ENCODE peak calls at places on chromosomes 7 and 10, in ten cellular contexts. V is AG04450, Q is B cell, Y is coronary artery, I is K562, T is heart left ventricle, F is fibroblast of mammary gland, L is IMR-90, U is cardiac fibroblast, R is lung. G is an unnamed sample.

GRCh38 chr7:39686261-39686924 is 63.0 kb downstream of the RALA start:
- DNase-seq in I (no peak), R (no peak), L (peak), U (peak), T (no peak), V (no peak), F (peak), Y (no peak), Q (no peak), G (no peak)

GRCh38 chr10:5584895-5585516 is 60.2 kb downstream of the CALML3 start:
- DNase-seq in Q (no peak), V (no peak), L (peak), Y (no peak), I (no peak), F (peak), T (no peak), R (peak), U (peak), G (no peak)

GRCh38 chr7:115357213-115357999 is 435.5 kb downstream of the MDFIC start:
- DNase-seq in Q (no peak), L (peak), T (no peak), Y (no peak), V (peak), F (peak), I (no peak), U (peak), R (no peak), G (no peak)

GRCh38 chr10:15370212-15370740 is 813 bp downstream of the FAM171A1 start:
- DNase-seq in F (peak), Y (no peak), U (peak), R (no peak), Q (no peak), I (peak), L (peak), V (no peak), T (peak), G (peak)

GRCh38 chr10:67725567-67725966 is 29.6 kb upstream of the CTNNA3 start:
- DNase-seq in Y (no peak), T (no peak), F (no peak), I (no peak), Q (no peak), L (no peak), V (no peak), R (no peak), U (no peak), G (no peak)

GRCh38 chr10:80172896-80173295 is 32.4 kb downstream of the ANXA11 start:
- DNase-seq in F (no peak), V (no peak), Q (no peak), Y (no peak), U (no peak), I (no peak), L (no peak), T (no peak), R (no peak), G (no peak)

GRCh38 chr10:119595715-119596515 is 849 bp downstream of the TIAL1 start:
- DNase-seq in F (peak), Q (peak), L (peak), Y (peak), U (peak), R (peak), T (peak), I (peak), V (peak), G (no peak)

GRCh38 chr10:15879058-15879457 is 18.8 kb upstream of the MINDY3 start:
- DNase-seq in Q (no peak), Y (no peak), U (peak), F (peak), V (no peak), I (peak), T (no peak), L (peak), R (no peak), G (no peak)

GRCh38 chr10:119191881-119192280 is 13.3 kb upstream of the PRDX3 start:
- DNase-seq in V (no peak), U (no peak), F (no peak), R (no peak), Q (no peak), L (no peak), Y (no peak), T (no peak), I (no peak), G (no peak)

GRCh38 chr10:56662765-56663447 is 301.8 kb upstream of the ZWINT start:
- DNase-seq in L (no peak), I (no peak), U (no peak), Q (no peak), F (no peak), Y (no peak), V (no peak), R (no peak), T (no peak), G (no peak)

GRCh38 chr7:112192236-112193154 is 13.7 kb downstream of the DOCK4 start:
- DNase-seq in U (peak), R (no peak), F (peak), I (no peak), V (no peak), L (peak), Y (no peak), Q (no peak), T (no peak), G (no peak)

GRCh38 chr7:121027761-121028681 is 39.5 kb downstream of the CPED1 start:
- DNase-seq in Y (no peak), T (no peak), R (no peak), I (no peak), L (peak), U (peak), V (no peak), Q (no peak), F (peak), G (no peak)

GRCh38 chr10:50991496-50992355 is 82.6 kb upstream of the PRKG1 start:
- DNase-seq in V (no peak), Y (peak), I (no peak), Q (no peak), L (peak), R (peak), F (peak), U (peak), T (peak), G (peak)

GRCh38 chr10:35789996-35790395 is 147.9 kb upstream of the FZD8 start:
- DNase-seq in V (no peak), F (peak), Y (no peak), L (peak), Q (no peak), T (no peak), R (no peak), U (no peak), I (no peak), G (no peak)

GRCh38 chr10:33321516-33321915 is 13.0 kb downstream of the NRP1 start:
- DNase-seq in L (no peak), V (no peak), Y (no peak), U (peak), F (no peak), T (no peak), I (no peak), R (no peak), Q (no peak), G (no peak)

GRCh38 chr7:42549866-42550485 is 313.0 kb upstream of the GLI3 start:
- DNase-seq in F (no peak), I (no peak), U (no peak), Y (no peak), T (no peak), R (no peak), V (no peak), L (no peak), Q (no peak), G (no peak)

GRCh38 chr7:27143022-27143949 is at the start of gene HOXA5:
- DNase-seq in T (no peak), Y (peak), R (peak), Q (no peak), F (peak), U (peak), I (no peak), L (peak), V (peak), G (peak)

GRCh38 chr10:772227-772637 is 82.8 kb upstream of the DIP2C start:
- DNase-seq in L (no peak), U (no peak), Q (no peak), R (peak), F (no peak), Y (no peak), T (peak), I (no peak), V (no peak), G (no peak)

GRCh38 chr10:123865880-123866279 is 25.7 kb downstream of the CPXM2 start:
- DNase-seq in T (no peak), F (no peak), R (no peak), L (no peak), I (no peak), U (no peak), V (no peak), Q (no peak), Y (peak), G (no peak)

GRCh38 chr7:74039337-74039736 is 11.4 kb downstream of the ELN start:
- DNase-seq in F (no peak), V (no peak), T (peak), L (no peak), Q (no peak), I (no peak), R (no peak), U (no peak), Y (no peak), G (no peak)

GRCh38 chr7:37342170-37342569 is 106.5 kb downstream of the ELMO1 start:
- DNase-seq in L (no peak), R (no peak), Y (no peak), F (no peak), V (no peak), Q (no peak), T (no peak), U (no peak), I (no peak), G (no peak)

GRCh38 chr7:128039487-128040099 is 8.4 kb upstream of the LRRC4 start:
- DNase-seq in U (no peak), I (no peak), V (no peak), R (no peak), F (no peak), Q (no peak), L (no peak), T (no peak), Y (no peak), G (no peak)

GRCh38 chr7:48289661-48290060 is 118.4 kb downstream of the ABCA13 start:
- DNase-seq in V (no peak), U (no peak), T (no peak), Q (no peak), Y (no peak), I (no peak), F (no peak), R (no peak), L (no peak), G (no peak)

GRCh38 chr10:99548041-99548530 is 15.3 kb downstream of the NKX2-3 start:
- DNase-seq in Y (no peak), T (no peak), U (no peak), R (no peak), F (peak), V (no peak), Q (no peak), I (no peak), L (peak), G (no peak)
- TF ChIP-seq CTCF in Y (no peak), T (no peak), U (peak), R (peak), F (peak), V (peak), Q (peak), I (no peak), L (peak), G (no peak)

GRCh38 chr10:6589287-6590094 is 9.4 kb upstream of the PRKCQ start:
- DNase-seq in T (no peak), R (no peak), I (no peak), Q (no peak), Y (no peak), U (no peak), L (no peak), F (no peak), V (no peak), G (no peak)
- TF ChIP-seq CTCF in T (no peak), R (no peak), I (no peak), Q (no peak), Y (no peak), U (no peak), L (no peak), F (no peak), V (no peak), G (no peak)

DNA sequence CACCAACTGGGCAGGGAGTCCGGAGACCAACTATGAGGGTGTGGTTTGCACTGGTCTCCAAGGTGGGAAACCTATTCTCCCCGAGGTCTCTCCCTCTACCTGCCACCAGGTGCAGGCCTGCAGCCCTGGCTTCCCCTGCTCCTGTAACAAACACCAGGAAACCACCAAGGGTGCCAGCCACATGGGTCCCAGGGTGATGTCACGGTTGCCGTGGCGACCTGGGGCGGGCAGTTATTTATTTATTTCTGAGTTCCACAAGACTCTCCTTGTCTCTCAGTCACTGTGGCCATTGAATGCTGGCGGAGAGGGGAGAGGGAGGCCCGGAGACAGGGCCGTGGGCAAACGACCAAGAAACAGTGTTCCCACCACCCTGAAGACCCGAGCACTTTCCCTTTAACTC is 27.1 kb downstream of the MMD2 start:
- DNase-seq in I (peak), L (no peak), Y (no peak), F (no peak), U (no peak), Q (no peak), T (no peak), R (no peak), V (no peak), G (peak)
- TF ChIP-seq CTCF in I (no peak), L (no peak), Y (no peak), F (no peak), U (no peak), Q (no peak), T (no peak), R (no peak), V (no peak), G (peak)

GRCh38 chr7:89780291-89780690 is 374.0 kb upstream of the STEAP1 start:
- DNase-seq in F (no peak), Q (no peak), R (no peak), L (no peak), I (no peak), T (no peak), Y (no peak), U (no peak), V (no peak), G (no peak)
- TF ChIP-seq CTCF in F (no peak), Q (no peak), R (no peak), L (no peak), I (no peak), T (no peak), Y (no peak), U (no peak), V (no peak), G (no peak)

GRCh38 chr7:45122975-45123860 is 11.7 kb upstream of the TBRG4 start:
- DNase-seq in R (no peak), Y (no peak), T (no peak), F (no peak), U (no peak), I (no peak), Q (peak), V (no peak), L (no peak), G (no peak)
- TF ChIP-seq CTCF in R (no peak), Y (no peak), T (no peak), F (no peak), U (no peak), I (no peak), Q (no peak), V (no peak), L (no peak), G (no peak)

G was measured in progenitor cell of endocrine pancreas.